ENCODE peak calls at places on chromosomes 16 and 17, in seven cellular contexts. V is neural crest cell, Q is fibroblast of pulmonary artery, P is non-pigmented ciliary epithelial cell, H is Kasumi-1, B is nephron progenitor cell, X is GM13977. Z is an unnamed sample.

GRCh38 chr17:27565874-27566672 is 64.9 kb upstream of the LGALS9 start:
- DNase-seq in V (no peak), Q (no peak), P (no peak), H (no peak), B (no peak), X (no peak), Z (no peak)

GRCh38 chr17:76382305-76382802 is 2.1 kb upstream of the SPHK1 start:
- DNase-seq in V (peak), Q (no peak), P (no peak), H (peak), B (peak), X (no peak), Z (no peak)

GRCh38 chr16:2082171-2082982 is 34.6 kb downstream of the TSC2 start:
- DNase-seq in V (no peak), Q (peak), P (no peak), H (no peak), B (peak), X (no peak), Z (no peak)

GRCh38 chr16:46908540-46909372 is 24.6 kb downstream of the GPT2 start:
- DNase-seq in V (peak), Q (peak), P (no peak), H (peak), B (peak), X (peak), Z (no peak)

GRCh38 chr17:49491370-49491769 is 3.7 kb upstream of the NGFR start:
- DNase-seq in V (no peak), Q (no peak), P (no peak), H (no peak), B (no peak), X (no peak), Z (no peak)

GRCh38 chr17:75013077-75013391 is 564 bp downstream of the MRPL58 start:
- DNase-seq in V (no peak), Q (no peak), P (no peak), H (no peak), B (no peak), X (no peak), Z (no peak)

GRCh38 chr17:38509008-38509771 is 80.9 kb downstream of the ARHGAP23 start:
- DNase-seq in V (peak), Q (peak), P (peak), H (no peak), B (peak), X (peak), Z (no peak)

GRCh38 chr16:65601781-65602180 is 479.9 kb upstream of the CDH11 start:
- DNase-seq in V (no peak), Q (no peak), P (no peak), H (no peak), B (no peak), X (no peak), Z (no peak)

GRCh38 chr17:15384142-15384803 is 42.9 kb upstream of the TEKT3 start:
- DNase-seq in V (no peak), Q (peak), P (no peak), H (no peak), B (no peak), X (no peak), Z (no peak)

GRCh38 chr16:86398622-86399021 is 111.7 kb upstream of the FOXF1 start:
- DNase-seq in V (no peak), Q (peak), P (peak), H (no peak), B (no peak), X (no peak), Z (no peak)

Z was measured in NCI-H748 treated with DMSO at 0.1 percent for 48 hours.